ENCODE peak calls at places on chromosome 9, in ten cellular contexts. W is right cardiac atrium; P is effector memory CD4-positive, alpha-beta T cell; M is CD4-positive, alpha-beta T cell; K is foreskin keratinocyte; I is PC-3; H is fibroblast of lung; B is SJSA1; Y is Karpas-422; R is suprapubic skin. L is an unnamed sample.

GRCh38 chr9:19967567-19968459 is 179.0 kb upstream of the SLC24A2 start:
- DNase-seq in W (no peak), P (no peak), M (no peak), K (no peak), I (no peak), H (no peak), B (peak), Y (no peak), R (no peak), L (no peak)

GRCh38 chr9:136079211-136079915 is 15.7 kb downstream of the NACC2 start:
- DNase-seq in W (peak), P (no peak), M (no peak), K (no peak), I (no peak), H (peak), B (no peak), Y (no peak), R (no peak), L (no peak)

GRCh38 chr9:7813030-7813429 is 13.5 kb upstream of the DMAC1 start:
- DNase-seq in W (no peak), P (no peak), M (no peak), K (no peak), I (no peak), H (no peak), B (no peak), Y (no peak), R (no peak), L (no peak)

GRCh38 chr9:28774433-28775029 is 1201.2 kb upstream of the C9orf72 start:
- DNase-seq in W (no peak), P (no peak), M (no peak), K (peak), I (peak), H (peak), B (no peak), Y (peak), R (no peak), L (no peak)

GRCh38 chr9:116115731-116116353 is 37.7 kb upstream of the PAPPA start:
- DNase-seq in W (no peak), P (no peak), M (no peak), K (no peak), I (no peak), H (peak), B (peak), Y (no peak), R (no peak), L (no peak)

GRCh38 chr9:89383030-89383720 is 64.9 kb downstream of the SECISBP2 start:
- DNase-seq in W (no peak), P (no peak), M (no peak), K (no peak), I (no peak), H (no peak), B (no peak), Y (no peak), R (no peak), L (no peak)

GRCh38 chr9:135711411-135711810 is 9.4 kb downstream of the KCNT1 start:
- DNase-seq in W (no peak), P (no peak), M (no peak), K (no peak), I (no peak), H (no peak), B (no peak), Y (no peak), R (no peak), L (no peak)

GRCh38 chr9:129697956-129698757 is 32.7 kb downstream of the PRRX2 start:
- DNase-seq in W (peak), P (no peak), M (no peak), K (no peak), I (no peak), H (no peak), B (peak), Y (no peak), R (peak), L (no peak)

GRCh38 chr9:89633920-89634319 is 29.1 kb downstream of the GADD45G start:
- DNase-seq in W (no peak), P (no peak), M (no peak), K (no peak), I (no peak), H (no peak), B (no peak), Y (no peak), R (no peak), L (no peak)

GRCh38 chr9:136328622-136329041 is 1.3 kb downstream of the GPSM1 start:
- DNase-seq in W (peak), P (no peak), M (no peak), K (no peak), I (no peak), H (peak), B (peak), Y (peak), R (no peak), L (no peak)

GRCh38 chr9:98229620-98230019 is 25.8 kb downstream of the TBC1D2 start:
- DNase-seq in W (no peak), P (no peak), M (no peak), K (no peak), I (no peak), H (no peak), B (no peak), Y (no peak), R (no peak), L (no peak)

GRCh38 chr9:96064838-96065481 is 189.5 kb downstream of the ERCC6L2 start:
- DNase-seq in W (no peak), P (no peak), M (no peak), K (no peak), I (no peak), H (no peak), B (no peak), Y (no peak), R (no peak), L (no peak)

GRCh38 chr9:127194881-127195713 is 69.5 kb upstream of the GARNL3 start:
- DNase-seq in W (peak), P (no peak), M (no peak), K (peak), I (peak), H (no peak), B (no peak), Y (no peak), R (no peak), L (no peak)

GRCh38 chr9:132776891-132777290 is 101.2 kb downstream of the AK8 start:
- DNase-seq in W (no peak), P (no peak), M (no peak), K (no peak), I (no peak), H (no peak), B (no peak), Y (no peak), R (no peak), L (no peak)

GRCh38 chr9:5988265-5988664 is 27.2 kb downstream of the RANBP6 start:
- DNase-seq in W (peak), P (no peak), M (no peak), K (no peak), I (no peak), H (no peak), B (no peak), Y (no peak), R (no peak), L (no peak)

GRCh38 chr9:127950513-127951210 is 13.0 kb upstream of the DPM2 start:
- DNase-seq in W (peak), P (no peak), M (no peak), K (no peak), I (no peak), H (no peak), B (no peak), Y (no peak), R (no peak), L (no peak)

GRCh38 chr9:69877852-69878507 is 57.4 kb downstream of the CFAP95 start:
- DNase-seq in W (no peak), P (no peak), M (no peak), K (peak), I (peak), H (peak), B (peak), Y (peak), R (no peak), L (no peak)

GRCh38 chr9:88651682-88652633 is 117.0 kb downstream of the NXNL2 start:
- DNase-seq in W (peak), P (no peak), M (no peak), K (peak), I (peak), H (peak), B (peak), Y (no peak), R (peak), L (peak)

GRCh38 chr9:121990600-121991304 is 102.4 kb downstream of the TTLL11 start:
- DNase-seq in W (no peak), P (no peak), M (no peak), K (no peak), I (no peak), H (no peak), B (no peak), Y (no peak), R (no peak), L (no peak)
- H3K27ac ChIP-seq in W (no peak), P (no peak), M (no peak), K (no peak), I (no peak), H (no peak), B (no peak), Y (no peak), R (no peak), L (no peak)

GRCh38 chr9:113492343-113493079 is 29.0 kb downstream of the RGS3 start:
- DNase-seq in W (peak), P (no peak), M (no peak), K (peak), I (no peak), H (peak), B (no peak), Y (peak), R (no peak), L (no peak)
- H3K27ac ChIP-seq in W (peak), P (no peak), M (no peak), K (no peak), I (no peak), H (no peak), B (no peak), Y (no peak), R (no peak), L (no peak)

GRCh38 chr9:107755267-107755666 is 265.7 kb upstream of the KLF4 start:
- DNase-seq in W (no peak), P (no peak), M (no peak), K (peak), I (peak), H (peak), B (peak), Y (no peak), R (no peak), L (peak)

GRCh38 chr9:107759009-107759822 is 269.6 kb upstream of the KLF4 start:
- DNase-seq in W (no peak), P (no peak), M (no peak), K (no peak), I (no peak), H (no peak), B (no peak), Y (no peak), R (no peak), L (no peak)

GRCh38 chr9:107759823-107760166 is 270.2 kb upstream of the KLF4 start:
- DNase-seq in W (no peak), P (no peak), M (no peak), K (no peak), I (no peak), H (no peak), B (no peak), Y (no peak), R (no peak), L (no peak)

GRCh38 chr9:107751522-107752235 is 262.1 kb upstream of the KLF4 start:
- DNase-seq in W (no peak), P (no peak), M (no peak), K (peak), I (peak), H (peak), B (peak), Y (no peak), R (no peak), L (no peak)

GRCh38 chr9:107756091-107756490 is 266.5 kb upstream of the KLF4 start:
- DNase-seq in W (no peak), P (no peak), M (no peak), K (no peak), I (no peak), H (no peak), B (no peak), Y (no peak), R (no peak), L (no peak)
- H3K27ac ChIP-seq in W (no peak), P (no peak), M (no peak), K (no peak), I (peak), H (no peak), B (peak), Y (no peak), R (no peak), L (peak)

GRCh38 chr9:123218831-123219230 is 49.6 kb downstream of the STRBP start:
- DNase-seq in W (no peak), P (no peak), M (no peak), K (no peak), I (no peak), H (no peak), B (no peak), Y (no peak), R (no peak), L (no peak)
- H3K27ac ChIP-seq in W (no peak), P (no peak), M (no peak), K (no peak), I (no peak), H (no peak), B (no peak), Y (peak), R (no peak), L (no peak)

GRCh38 chr9:14292181-14292773 is 21.7 kb downstream of the NFIB start:
- DNase-seq in W (no peak), P (no peak), M (no peak), K (no peak), I (no peak), H (no peak), B (no peak), Y (no peak), R (no peak), L (no peak)
- H3K27ac ChIP-seq in W (no peak), P (no peak), M (no peak), K (no peak), I (no peak), H (no peak), B (no peak), Y (no peak), R (no peak), L (no peak)

GRCh38 chr9:124535846-124536245 is 28.6 kb upstream of the NR5A1 start:
- DNase-seq in W (no peak), P (no peak), M (no peak), K (no peak), I (no peak), H (no peak), B (no peak), Y (no peak), R (no peak), L (no peak)

GRCh38 chr9:124532897-124533296 is 25.7 kb upstream of the NR5A1 start:
- DNase-seq in W (no peak), P (no peak), M (no peak), K (no peak), I (no peak), H (no peak), B (no peak), Y (no peak), R (no peak), L (no peak)

GRCh38 chr9:124541824-124542223 is 34.6 kb upstream of the NR5A1 start:
- DNase-seq in W (no peak), P (no peak), M (no peak), K (no peak), I (no peak), H (no peak), B (no peak), Y (no peak), R (no peak), L (no peak)

GRCh38 chr9:124537926-124538325 is 30.7 kb upstream of the NR5A1 start:
- DNase-seq in W (no peak), P (no peak), M (no peak), K (no peak), I (no peak), H (no peak), B (no peak), Y (peak), R (no peak), L (no peak)
- H3K27ac ChIP-seq in W (no peak), P (no peak), M (no peak), K (no peak), I (no peak), H (no peak), B (no peak), Y (no peak), R (no peak), L (no peak)

L was measured in epithelial cell of prostate.